ENCODE peak calls at places on chromosomes 7 and 10, in five cellular contexts. One of them, this sample, is unnamed.
A peak's percentile ranks its signal among the peaks of the same experiment; 100 is the strongest.

GRCh38 chr7:21108182-21108581 is 319.7 kb upstream of the SP4 start:
- DNase-seq in GM23248: no peak
- DNase-seq in left ventricle myocardium inferior: no peak
- DNase-seq in psoas muscle: no peak
- DNase-seq in thyroid gland: peak; percentile 47
- DNase-seq in this sample: peak; percentile 68

GRCh38 chr7:87628780-87629569 is 777 bp downstream of the RUNDC3B start:
- DNase-seq in GM23248: peak; percentile 51
- DNase-seq in left ventricle myocardium inferior: no peak
- DNase-seq in psoas muscle: peak; percentile 57
- DNase-seq in thyroid gland: peak; percentile 57
- DNase-seq in this sample: peak; percentile 31

GRCh38 chr7:112410087-112410486 is 40.2 kb upstream of the IFRD1 start:
- DNase-seq in GM23248: no peak
- DNase-seq in left ventricle myocardium inferior: no peak
- DNase-seq in psoas muscle: no peak
- DNase-seq in thyroid gland: no peak
- DNase-seq in this sample: no peak

GRCh38 chr10:104300736-104301292 is 31.8 kb downstream of the GSTO2 start:
- DNase-seq in GM23248: peak; percentile 100
- DNase-seq in left ventricle myocardium inferior: peak; percentile 75
- DNase-seq in psoas muscle: peak; percentile 86
- DNase-seq in thyroid gland: peak; percentile 48
- DNase-seq in this sample: peak; percentile 92

GRCh38 chr10:116630020-116630419 is 9.3 kb downstream of the PNLIPRP2 start:
- DNase-seq in GM23248: no peak
- DNase-seq in left ventricle myocardium inferior: no peak
- DNase-seq in psoas muscle: no peak
- DNase-seq in thyroid gland: no peak
- DNase-seq in this sample: no peak

GRCh38 chr7:362416-363096 is 72.6 kb downstream of the FOXL3 start:
- DNase-seq in GM23248: peak; percentile 36
- DNase-seq in left ventricle myocardium inferior: peak; percentile 18
- DNase-seq in psoas muscle: peak; percentile 49
- DNase-seq in thyroid gland: no peak
- DNase-seq in this sample: no peak

GRCh38 chr7:116305485-116306408 is 95.4 kb downstream of the TES start:
- DNase-seq in GM23248: no peak
- DNase-seq in left ventricle myocardium inferior: no peak
- DNase-seq in psoas muscle: no peak
- DNase-seq in thyroid gland: peak; percentile 46
- DNase-seq in this sample: no peak

GRCh38 chr7:76048668-76048988 is 722 bp downstream of the MDH2 start:
- DNase-seq in GM23248: no peak
- DNase-seq in left ventricle myocardium inferior: no peak
- DNase-seq in psoas muscle: peak; percentile 73
- DNase-seq in thyroid gland: peak; percentile 76
- DNase-seq in this sample: no peak

GRCh38 chr10:3895045-3895609 is 110.1 kb upstream of the KLF6 start:
- DNase-seq in GM23248: peak; percentile 71
- DNase-seq in left ventricle myocardium inferior: no peak
- DNase-seq in psoas muscle: no peak
- DNase-seq in thyroid gland: no peak
- DNase-seq in this sample: peak; percentile 70

GRCh38 chr7:100949931-100950443 is 653 bp downstream of the MUC3A start:
- DNase-seq in GM23248: no peak
- DNase-seq in left ventricle myocardium inferior: no peak
- DNase-seq in psoas muscle: no peak
- DNase-seq in thyroid gland: no peak
- DNase-seq in this sample: no peak

GRCh38 chr7:143884276-143884977 is 17.5 kb downstream of the TCAF1 start:
- DNase-seq in GM23248: no peak
- DNase-seq in left ventricle myocardium inferior: no peak
- DNase-seq in psoas muscle: no peak
- DNase-seq in thyroid gland: no peak
- DNase-seq in this sample: no peak

GRCh38 chr7:133300097-133300496 is 47.2 kb downstream of the EXOC4 start:
- DNase-seq in GM23248: no peak
- DNase-seq in left ventricle myocardium inferior: no peak
- DNase-seq in psoas muscle: no peak
- DNase-seq in thyroid gland: no peak
- DNase-seq in this sample: no peak

GRCh38 chr10:71604324-71605018 is 115.1 kb downstream of the C10orf105 start:
- DNase-seq in GM23248: peak; percentile 52
- DNase-seq in left ventricle myocardium inferior: no peak
- DNase-seq in psoas muscle: no peak
- DNase-seq in thyroid gland: no peak
- DNase-seq in this sample: peak; percentile 39

GRCh38 chr10:132363921-132364593 is 32.1 kb downstream of the LRRC27 start:
- DNase-seq in GM23248: peak; percentile 44
- DNase-seq in left ventricle myocardium inferior: no peak
- DNase-seq in psoas muscle: no peak
- DNase-seq in thyroid gland: no peak
- DNase-seq in this sample: no peak

GRCh38 chr7:1611708-1612241 is 41.9 kb upstream of the PSMG3 start:
- DNase-seq in GM23248: peak; percentile 92
- DNase-seq in left ventricle myocardium inferior: no peak
- DNase-seq in psoas muscle: no peak
- DNase-seq in thyroid gland: no peak
- DNase-seq in this sample: peak; percentile 3

GRCh38 chr10:47310090-47310505 is 10.1 kb downstream of the GDF10 start:
- DNase-seq in GM23248: no peak
- DNase-seq in left ventricle myocardium inferior: no peak
- DNase-seq in psoas muscle: no peak
- DNase-seq in thyroid gland: no peak
- DNase-seq in this sample: no peak

GRCh38 chr7:33040803-33041516 is 21.6 kb downstream of the NT5C3A start:
- DNase-seq in GM23248: peak; percentile 54
- DNase-seq in left ventricle myocardium inferior: no peak
- DNase-seq in psoas muscle: no peak
- DNase-seq in thyroid gland: peak; percentile 51
- DNase-seq in this sample: peak; percentile 90

GRCh38 chr7:20404371-20404770 is 73.7 kb downstream of the ITGB8 start:
- DNase-seq in GM23248: no peak
- DNase-seq in left ventricle myocardium inferior: no peak
- DNase-seq in psoas muscle: no peak
- DNase-seq in thyroid gland: no peak
- DNase-seq in this sample: no peak

GRCh38 chr7:45689011-45689796 is 115.0 kb downstream of the ADCY1 start:
- DNase-seq in GM23248: peak; percentile 72
- DNase-seq in left ventricle myocardium inferior: no peak
- DNase-seq in psoas muscle: peak; percentile 16
- DNase-seq in thyroid gland: no peak
- DNase-seq in this sample: peak; percentile 93

GRCh38 chr7:93119191-93119905 is 1.6 kb upstream of the SAMD9 start:
- DNase-seq in GM23248: peak; percentile 77
- DNase-seq in left ventricle myocardium inferior: no peak
- DNase-seq in psoas muscle: no peak
- DNase-seq in thyroid gland: no peak
- DNase-seq in this sample: peak; percentile 19

GRCh38 chr7:90961037-90961725 is 303.1 kb upstream of the FZD1 start:
- DNase-seq in GM23248: peak; percentile 41
- DNase-seq in left ventricle myocardium inferior: no peak
- DNase-seq in psoas muscle: no peak
- DNase-seq in thyroid gland: no peak
- DNase-seq in this sample: peak; percentile 23

GRCh38 chr10:129755075-129756020 is 208.7 kb downstream of the EBF3 start:
- DNase-seq in GM23248: no peak
- DNase-seq in left ventricle myocardium inferior: no peak
- DNase-seq in psoas muscle: peak; percentile 20
- DNase-seq in thyroid gland: no peak
- DNase-seq in this sample: no peak

GRCh38 chr7:2355079-2356008 is 717 bp downstream of the EIF3B start:
- DNase-seq in GM23248: peak; percentile 52
- DNase-seq in left ventricle myocardium inferior: no peak
- DNase-seq in psoas muscle: peak; percentile 54
- DNase-seq in thyroid gland: peak; percentile 8
- DNase-seq in this sample: no peak

GRCh38 chr7:159105845-159106614 is 38.6 kb downstream of the VIPR2 start:
- DNase-seq in GM23248: no peak
- DNase-seq in left ventricle myocardium inferior: no peak
- DNase-seq in psoas muscle: peak; percentile 52
- DNase-seq in thyroid gland: no peak
- DNase-seq in this sample: no peak

GRCh38 chr10:95242581-95243317 is 48.1 kb downstream of the PDLIM1 start:
- DNase-seq in GM23248: peak; percentile 77
- DNase-seq in left ventricle myocardium inferior: no peak
- DNase-seq in psoas muscle: no peak
- DNase-seq in thyroid gland: peak; percentile 69
- DNase-seq in this sample: no peak

GRCh38 chr7:1939434-1940401 is 269.6 kb downstream of the ELFN1 start:
- DNase-seq in GM23248: no peak
- DNase-seq in left ventricle myocardium inferior: peak; percentile 19
- DNase-seq in psoas muscle: peak; percentile 50
- DNase-seq in thyroid gland: no peak
- DNase-seq in this sample: peak; percentile 17

GRCh38 chr7:135206887-135207738 is 4.2 kb downstream of the WDR91 start:
- DNase-seq in GM23248: no peak
- DNase-seq in left ventricle myocardium inferior: no peak
- DNase-seq in psoas muscle: no peak
- DNase-seq in thyroid gland: no peak
- DNase-seq in this sample: no peak

GRCh38 chr10:66783296-66783695 is 142.5 kb upstream of the LRRTM3 start:
- DNase-seq in GM23248: peak; percentile 36
- DNase-seq in left ventricle myocardium inferior: no peak
- DNase-seq in psoas muscle: no peak
- DNase-seq in thyroid gland: no peak
- DNase-seq in this sample: no peak

GRCh38 chr7:8515786-8516185 is 82.4 kb downstream of the NXPH1 start:
- DNase-seq in GM23248: no peak
- DNase-seq in left ventricle myocardium inferior: no peak
- DNase-seq in psoas muscle: no peak
- DNase-seq in thyroid gland: no peak
- DNase-seq in this sample: peak; percentile 12

GRCh38 chr7:16744518-16745250 is 8.9 kb upstream of the TSPAN13 start:
- DNase-seq in GM23248: no peak
- DNase-seq in left ventricle myocardium inferior: no peak
- DNase-seq in psoas muscle: no peak
- DNase-seq in thyroid gland: no peak
- DNase-seq in this sample: no peak

GRCh38 chr7:77917500-77918262 is 119.1 kb downstream of the PHTF2 start:
- DNase-seq in GM23248: no peak
- DNase-seq in left ventricle myocardium inferior: no peak
- DNase-seq in psoas muscle: no peak
- DNase-seq in thyroid gland: peak; percentile 35
- DNase-seq in this sample: no peak

DNA sequence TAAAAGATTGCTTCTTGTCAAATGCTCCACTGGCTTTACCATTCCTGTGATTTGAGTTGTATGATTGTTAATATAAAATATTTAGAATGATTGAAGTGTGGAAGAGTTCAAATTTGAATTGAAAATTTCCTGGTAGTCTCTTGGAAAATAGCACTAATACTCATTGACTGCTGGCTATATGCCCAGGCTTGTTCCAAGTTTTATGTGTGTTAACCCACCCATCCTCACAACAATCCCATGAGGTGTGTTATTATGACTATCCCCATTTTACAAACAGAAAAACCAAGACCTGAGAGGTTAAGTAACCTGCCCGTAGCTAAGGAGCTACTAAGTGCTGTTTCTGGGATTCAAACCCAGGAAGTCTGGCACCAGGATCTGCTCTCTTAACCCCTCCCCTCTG is 213.9 kb downstream of the CREB5 start:
- DNase-seq in GM23248: peak; percentile 26
- DNase-seq in left ventricle myocardium inferior: no peak
- DNase-seq in psoas muscle: no peak
- DNase-seq in thyroid gland: no peak
- DNase-seq in this sample: no peak
- H3K4me1 ChIP-seq in GM23248: peaks cover 66% of the 10 kb centered on the region
- H3K4me1 ChIP-seq in left ventricle myocardium inferior: peaks cover 80% of the 10 kb centered on the region
- H3K4me1 ChIP-seq in psoas muscle: peaks cover 51% of the 10 kb centered on the region
- H3K4me1 ChIP-seq in thyroid gland: no peaks in the 10 kb centered on the region
- H3K4me1 ChIP-seq in this sample: peaks cover 6% of the 10 kb centered on the region

GRCh38 chr7:155754165-155754564 is 58.1 kb downstream of the SHH start:
- DNase-seq in GM23248: no peak
- DNase-seq in left ventricle myocardium inferior: no peak
- DNase-seq in psoas muscle: no peak
- DNase-seq in thyroid gland: no peak
- DNase-seq in this sample: peak; percentile 27

GRCh38 chr7:155756322-155756721 is 55.9 kb downstream of the SHH start:
- DNase-seq in GM23248: no peak
- DNase-seq in left ventricle myocardium inferior: no peak
- DNase-seq in psoas muscle: no peak
- DNase-seq in thyroid gland: no peak
- DNase-seq in this sample: no peak

GRCh38 chr7:155753446-155753965 is 58.8 kb downstream of the SHH start:
- DNase-seq in GM23248: no peak
- DNase-seq in left ventricle myocardium inferior: no peak
- DNase-seq in psoas muscle: no peak
- DNase-seq in thyroid gland: no peak
- DNase-seq in this sample: peak; percentile 74

GRCh38 chr7:155752756-155753445 is 59.4 kb downstream of the SHH start:
- DNase-seq in GM23248: no peak
- DNase-seq in left ventricle myocardium inferior: no peak
- DNase-seq in psoas muscle: no peak
- DNase-seq in thyroid gland: no peak
- DNase-seq in this sample: no peak

GRCh38 chr7:155755026-155755425 is 57.2 kb downstream of the SHH start:
- DNase-seq in GM23248: no peak
- DNase-seq in left ventricle myocardium inferior: no peak
- DNase-seq in psoas muscle: no peak
- DNase-seq in thyroid gland: no peak
- DNase-seq in this sample: no peak
- H3K4me1 ChIP-seq in GM23248: peaks cover 6% of the 10 kb centered on the region
- H3K4me1 ChIP-seq in left ventricle myocardium inferior: peaks cover 63% of the 10 kb centered on the region
- H3K4me1 ChIP-seq in psoas muscle: peaks cover 50% of the 10 kb centered on the region
- H3K4me1 ChIP-seq in thyroid gland: no peaks in the 10 kb centered on the region
- H3K4me1 ChIP-seq in this sample: peaks cover 11% of the 10 kb centered on the region

GRCh38 chr7:137952406-137952805 is 49.5 kb downstream of the CREB3L2 start:
- DNase-seq in GM23248: no peak
- DNase-seq in left ventricle myocardium inferior: no peak
- DNase-seq in psoas muscle: no peak
- DNase-seq in thyroid gland: no peak
- DNase-seq in this sample: no peak

GRCh38 chr7:137950263-137950621 is 51.6 kb downstream of the CREB3L2 start:
- DNase-seq in GM23248: no peak
- DNase-seq in left ventricle myocardium inferior: no peak
- DNase-seq in psoas muscle: no peak
- DNase-seq in thyroid gland: no peak
- DNase-seq in this sample: no peak

GRCh38 chr7:137953043-137953691 is 48.7 kb downstream of the CREB3L2 start:
- DNase-seq in GM23248: peak; percentile 77
- DNase-seq in left ventricle myocardium inferior: no peak
- DNase-seq in psoas muscle: no peak
- DNase-seq in thyroid gland: no peak
- DNase-seq in this sample: peak; percentile 68

GRCh38 chr7:137950967-137951366 is 50.9 kb downstream of the CREB3L2 start:
- DNase-seq in GM23248: no peak
- DNase-seq in left ventricle myocardium inferior: no peak
- DNase-seq in psoas muscle: no peak
- DNase-seq in thyroid gland: peak; percentile 47
- DNase-seq in this sample: no peak

GRCh38 chr7:137951700-137952099 is 50.2 kb downstream of the CREB3L2 start:
- DNase-seq in GM23248: no peak
- DNase-seq in left ventricle myocardium inferior: no peak
- DNase-seq in psoas muscle: no peak
- DNase-seq in thyroid gland: no peak
- DNase-seq in this sample: no peak
- H3K4me1 ChIP-seq in GM23248: peaks cover 39% of the 10 kb centered on the region
- H3K4me1 ChIP-seq in left ventricle myocardium inferior: peaks cover 80% of the 10 kb centered on the region
- H3K4me1 ChIP-seq in psoas muscle: peaks cover 16% of the 10 kb centered on the region
- H3K4me1 ChIP-seq in thyroid gland: peaks cover 78% of the 10 kb centered on the region
- H3K4me1 ChIP-seq in this sample: peaks cover 10% of the 10 kb centered on the region

GRCh38 chr10:93437946-93438795 is 44.0 kb downstream of the MYOF start:
- DNase-seq in GM23248: peak; percentile 74
- DNase-seq in left ventricle myocardium inferior: no peak
- DNase-seq in psoas muscle: no peak
- DNase-seq in thyroid gland: no peak
- DNase-seq in this sample: no peak
- H3K4me1 ChIP-seq in GM23248: peaks cover 72% of the 10 kb centered on the region
- H3K4me1 ChIP-seq in left ventricle myocardium inferior: peaks cover 74% of the 10 kb centered on the region
- H3K4me1 ChIP-seq in psoas muscle: peaks cover 22% of the 10 kb centered on the region
- H3K4me1 ChIP-seq in thyroid gland: peaks cover 70% of the 10 kb centered on the region
- H3K4me1 ChIP-seq in this sample: peaks cover 67% of the 10 kb centered on the region

This sample was measured in foreskin keratinocyte.